ENCODE peak calls at places on chromosomes 3 and 15, in nine cellular contexts. W is neural progenitor cell, J is GM23248, E is hepatocyte, Q is MM.1S, T is GM23338, G is SK-N-SH, O is OCI-LY7, F is HCT116. X is an unnamed sample.

GRCh38 chr3:139537795-139538538 is 1.6 kb downstream of the RBP1 start:
- DNase-seq in W (no peak), J (no peak), E (no peak), Q (no peak), T (no peak), G (no peak), O (no peak), F (peak), X (no peak)

GRCh38 chr15:33722005-33722672 is 246.2 kb upstream of the CHRM5 start:
- DNase-seq in W (no peak), J (peak), E (no peak), Q (no peak), T (no peak), G (no peak), O (peak), F (no peak), X (peak)

GRCh38 chr3:150544726-150545125 is 1.6 kb downstream of the SERP1 start:
- DNase-seq in W (no peak), J (peak), E (no peak), Q (no peak), T (no peak), G (no peak), O (no peak), F (no peak), X (peak)

GRCh38 chr15:78374436-78375393 is 34.6 kb downstream of the CRABP1 start:
- DNase-seq in W (no peak), J (no peak), E (peak), Q (no peak), T (no peak), G (no peak), O (peak), F (peak), X (peak)

GRCh38 chr3:146334151-146334550 is 83.2 kb upstream of the PLSCR4 start:
- DNase-seq in W (no peak), J (peak), E (peak), Q (no peak), T (peak), G (no peak), O (no peak), F (no peak), X (peak)

GRCh38 chr15:101115887-101116680 is 135.8 kb downstream of the CHSY1 start:
- DNase-seq in W (no peak), J (peak), E (peak), Q (no peak), T (no peak), G (no peak), O (no peak), F (no peak), X (no peak)

GRCh38 chr3:165523801-165524200 is 313.4 kb downstream of the BCHE start:
- DNase-seq in W (no peak), J (no peak), E (no peak), Q (no peak), T (no peak), G (no peak), O (no peak), F (no peak), X (peak)

GRCh38 chr15:77841376-77841775 is 208.7 kb upstream of the LINGO1 start:
- DNase-seq in W (no peak), J (no peak), E (no peak), Q (no peak), T (no peak), G (no peak), O (no peak), F (no peak), X (no peak)

GRCh38 chr3:161890147-161890625 is 393.6 kb downstream of the OTOL1 start:
- DNase-seq in W (no peak), J (peak), E (peak), Q (no peak), T (no peak), G (no peak), O (no peak), F (peak), X (peak)

GRCh38 chr3:21185816-21186314 is 565.1 kb downstream of the ZNF385D start:
- DNase-seq in W (no peak), J (no peak), E (no peak), Q (no peak), T (no peak), G (no peak), O (no peak), F (no peak), X (no peak)

GRCh38 chr15:38883987-38884386 is 319.4 kb upstream of the RASGRP1 start:
- DNase-seq in W (no peak), J (peak), E (no peak), Q (no peak), T (no peak), G (peak), O (no peak), F (no peak), X (no peak)

GRCh38 chr3:58434990-58435389 is 1.4 kb upstream of the PDHB start:
- DNase-seq in W (peak), J (peak), E (no peak), Q (no peak), T (peak), G (no peak), O (no peak), F (no peak), X (peak)

GRCh38 chr15:74025436-74025835 is 30.9 kb downstream of the PML start:
- DNase-seq in W (no peak), J (peak), E (no peak), Q (no peak), T (no peak), G (no peak), O (no peak), F (no peak), X (no peak)

GRCh38 chr15:26889298-26889898 is 22.5 kb downstream of the GABRA5 start:
- DNase-seq in W (peak), J (peak), E (peak), Q (peak), T (peak), G (peak), O (peak), F (peak), X (peak)

GRCh38 chr3:185712337-185712736 is 112.5 kb downstream of the IGF2BP2 start:
- DNase-seq in W (no peak), J (peak), E (no peak), Q (no peak), T (no peak), G (no peak), O (no peak), F (no peak), X (no peak)

GRCh38 chr15:87477056-87477455 is 779.5 kb downstream of the NTRK3 start:
- DNase-seq in W (no peak), J (no peak), E (no peak), Q (no peak), T (no peak), G (no peak), O (no peak), F (no peak), X (no peak)

DNA sequence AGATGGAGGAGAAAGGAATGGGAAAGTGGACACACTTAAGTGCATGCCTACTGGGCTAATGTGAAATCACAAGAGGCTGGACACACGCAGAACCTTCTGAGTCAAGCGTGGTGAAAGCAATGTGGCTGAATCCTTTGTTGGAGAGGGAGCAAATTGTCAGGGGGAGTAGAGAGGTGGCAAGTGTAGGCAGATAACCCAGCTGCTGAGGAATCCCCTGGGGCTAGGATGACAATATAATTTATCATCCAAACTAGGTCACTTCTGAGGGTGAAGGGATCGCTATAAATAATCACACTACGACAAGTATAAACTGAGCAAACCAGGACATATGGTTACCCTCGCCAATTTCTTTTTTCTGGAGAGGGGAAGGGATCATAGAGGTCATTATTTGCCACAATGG is 28.7 kb downstream of the TAMM41 start:
- DNase-seq in W (no peak), J (peak), E (no peak), Q (no peak), T (no peak), G (peak), O (no peak), F (no peak), X (peak)
- TF ChIP-seq EZH2phosphoT487 in W (no peak), J (no peak), E (no peak), Q (no peak), T (no peak), G (no peak), O (no peak), F (no peak), X (no peak)

GRCh38 chr15:47398594-47398993 is 318.7 kb upstream of the SEMA6D start:
- DNase-seq in W (no peak), J (no peak), E (no peak), Q (no peak), T (no peak), G (no peak), O (no peak), F (no peak), X (no peak)
- TF ChIP-seq EZH2phosphoT487 in W (no peak), J (no peak), E (no peak), Q (no peak), T (no peak), G (no peak), O (no peak), F (no peak), X (no peak)

GRCh38 chr15:66657062-66658020 is 44.7 kb upstream of the SMAD6 start:
- DNase-seq in W (peak), J (no peak), E (peak), Q (no peak), T (peak), G (peak), O (no peak), F (no peak), X (no peak)
- TF ChIP-seq EZH2phosphoT487 in W (no peak), J (no peak), E (no peak), Q (no peak), T (no peak), G (no peak), O (no peak), F (no peak), X (no peak)

DNA sequence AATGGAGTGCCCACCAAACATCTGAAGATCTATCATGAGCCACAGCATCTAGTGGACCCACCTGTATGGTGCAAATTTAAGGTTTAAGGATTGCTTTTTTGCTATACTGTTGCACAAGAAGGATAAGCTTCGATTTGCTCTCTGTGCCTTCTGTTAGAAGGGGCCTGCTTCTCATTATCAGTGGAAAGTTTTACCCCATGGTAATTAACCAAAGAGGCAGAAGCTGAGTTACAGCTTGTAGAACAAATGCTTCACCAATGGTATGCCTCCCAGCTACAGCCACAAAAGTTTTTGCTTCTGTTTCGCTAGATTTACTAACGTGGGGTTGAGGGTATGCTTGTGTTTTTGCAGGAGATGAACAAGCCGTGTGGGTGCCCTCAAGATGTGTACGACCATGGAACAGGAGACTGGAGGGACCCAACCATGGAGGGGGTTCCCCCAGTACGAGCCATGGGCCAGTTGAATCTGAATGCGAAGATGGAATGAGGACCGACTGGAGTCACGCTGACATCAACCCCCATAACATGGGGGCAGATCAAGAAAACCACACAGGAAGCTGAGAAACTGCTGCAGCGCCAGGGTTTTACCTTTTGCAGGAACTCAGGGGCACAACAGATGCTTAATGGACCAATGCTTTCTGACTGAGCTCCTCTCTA is 43.5 kb downstream of the ACAD9 start:
- DNase-seq in W (no peak), J (no peak), E (no peak), Q (no peak), T (no peak), G (no peak), O (no peak), F (no peak), X (no peak)
- TF ChIP-seq EZH2phosphoT487 in W (no peak), J (no peak), E (no peak), Q (no peak), T (no peak), G (no peak), O (no peak), F (no peak), X (no peak)

DNA sequence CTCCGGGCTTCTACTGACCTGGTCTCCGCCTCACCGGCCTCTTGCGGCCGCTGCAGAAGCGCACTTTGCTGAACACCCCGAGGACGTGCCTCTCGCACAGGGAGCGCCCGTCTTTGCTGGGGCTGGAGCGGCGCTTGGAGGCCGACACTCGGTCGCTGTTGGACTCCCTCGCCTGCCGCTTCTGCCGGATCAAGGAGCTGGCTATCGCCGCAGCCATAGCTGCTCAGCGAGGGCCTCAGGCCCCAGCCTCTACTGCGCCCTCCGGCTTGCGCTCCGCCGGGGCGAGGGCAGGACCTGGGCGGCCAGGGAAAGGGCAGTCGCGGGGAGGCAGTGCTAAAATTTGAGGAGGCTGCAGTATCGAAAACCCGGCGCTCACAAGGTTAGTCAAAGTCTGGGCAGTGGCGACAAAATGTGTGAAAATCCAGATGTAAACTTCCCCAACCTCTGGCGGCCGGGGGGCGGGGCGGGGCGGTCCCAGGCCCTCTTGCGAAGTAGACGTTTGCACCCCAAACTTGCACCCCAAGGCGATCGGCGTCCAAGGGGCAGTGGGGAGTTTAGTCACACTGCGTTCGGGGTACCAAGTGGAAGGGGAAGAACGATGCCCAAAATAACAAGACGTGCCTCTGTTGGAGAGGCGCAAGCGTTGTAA is 319.2 kb downstream of the FGF12 start:
- DNase-seq in W (peak), J (peak), E (peak), Q (no peak), T (peak), G (no peak), O (no peak), F (no peak), X (no peak)
- TF ChIP-seq EZH2phosphoT487 in W (peak), J (no peak), E (no peak), Q (no peak), T (no peak), G (no peak), O (no peak), F (no peak), X (no peak)

GRCh38 chr3:72111265-72111972 is 326.5 kb upstream of the PROK2 start:
- DNase-seq in W (no peak), J (no peak), E (no peak), Q (no peak), T (no peak), G (no peak), O (no peak), F (no peak), X (no peak)
- TF ChIP-seq EZH2phosphoT487 in W (no peak), J (no peak), E (peak), Q (no peak), T (no peak), G (no peak), O (no peak), F (no peak), X (no peak)

GRCh38 chr3:182920515-182921084 is 59.7 kb downstream of the DCUN1D1 start:
- DNase-seq in W (peak), J (no peak), E (peak), Q (no peak), T (peak), G (no peak), O (no peak), F (peak), X (peak)
- TF ChIP-seq EZH2phosphoT487 in W (no peak), J (no peak), E (no peak), Q (no peak), T (no peak), G (no peak), O (no peak), F (no peak), X (no peak)

GRCh38 chr3:135012101-135012500 is 217.0 kb downstream of the EPHB1 start:
- DNase-seq in W (no peak), J (no peak), E (no peak), Q (no peak), T (no peak), G (no peak), O (no peak), F (no peak), X (no peak)
- TF ChIP-seq EZH2phosphoT487 in W (no peak), J (no peak), E (no peak), Q (no peak), T (no peak), G (no peak), O (no peak), F (no peak), X (no peak)

GRCh38 chr3:49553690-49554634 is at the start of gene BSN:
- DNase-seq in W (peak), J (peak), E (peak), Q (peak), T (peak), G (peak), O (peak), F (peak), X (peak)

GRCh38 chr3:49552087-49552486 is 2.2 kb upstream of the BSN start:
- DNase-seq in W (no peak), J (no peak), E (no peak), Q (no peak), T (no peak), G (no peak), O (no peak), F (no peak), X (no peak)

GRCh38 chr3:49554639-49555265 is 475 bp downstream of the BSN start:
- DNase-seq in W (peak), J (no peak), E (peak), Q (peak), T (peak), G (no peak), O (peak), F (no peak), X (peak)

GRCh38 chr3:49556500-49557275 is 2.4 kb downstream of the BSN start:
- DNase-seq in W (no peak), J (no peak), E (no peak), Q (no peak), T (no peak), G (no peak), O (no peak), F (no peak), X (no peak)

DNA sequence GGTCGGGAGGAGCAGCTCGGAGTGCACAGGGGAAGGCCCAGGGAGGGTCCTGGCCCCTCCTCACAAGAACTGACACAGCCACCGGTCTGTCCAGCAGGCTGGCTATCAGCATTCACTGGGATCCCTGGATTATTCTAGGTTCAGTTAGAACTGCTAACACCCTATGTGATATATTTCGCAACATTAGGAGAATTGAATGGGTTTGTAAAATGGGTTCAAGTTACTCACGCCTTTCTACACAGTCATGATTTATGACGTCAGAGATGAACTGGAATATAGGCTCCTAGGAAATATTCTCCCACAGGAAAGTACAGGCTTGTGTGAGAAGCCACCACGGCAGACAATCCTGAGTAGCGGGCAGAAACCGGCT is 972 bp upstream of the BSN start:
- DNase-seq in W (no peak), J (peak), E (no peak), Q (no peak), T (no peak), G (no peak), O (no peak), F (no peak), X (no peak)
- TF ChIP-seq EZH2phosphoT487 in W (no peak), J (no peak), E (no peak), Q (no peak), T (no peak), G (no peak), O (no peak), F (no peak), X (no peak)

GRCh38 chr3:86993704-86994103 is 2.8 kb upstream of the VGLL3 start:
- DNase-seq in W (no peak), J (peak), E (no peak), Q (no peak), T (no peak), G (no peak), O (no peak), F (no peak), X (peak)
- TF ChIP-seq EZH2phosphoT487 in W (no peak), J (no peak), E (no peak), Q (no peak), T (no peak), G (no peak), O (no peak), F (no peak), X (no peak)

X was measured in PC-3.